ENCODE peak calls at places on chromosomes 7 and 10, in seven cellular contexts. One of them, this sample, is unnamed.

GRCh38 chr7:130954918-130955559 is 221.0 kb upstream of the KLF14 start:
- DNase-seq in progenitor cell of endocrine pancreas: no peak
- DNase-seq in CD4-positive, alpha-beta memory T cell: no peak
- DNase-seq in glutamatergic neuron: no peak
- DNase-seq in activated CD4-positive, alpha-beta T cell treated with anti-CD3 and anti-CD28 coated beads, Interleukin-2, amount 50 U/mL, for 48 hours: no peak
- DNase-seq in posterior cingulate gyrus: no peak
- DNase-seq in naive thymus-derived CD4-positive, alpha-beta T cell: no peak
- DNase-seq in this sample: no peak

GRCh38 chr7:9201928-9202327 is 768.5 kb downstream of the NXPH1 start:
- DNase-seq in glutamatergic neuron: no peak
- DNase-seq in posterior cingulate gyrus: no peak
- DNase-seq in naive thymus-derived CD4-positive, alpha-beta T cell: no peak
- DNase-seq in progenitor cell of endocrine pancreas: no peak
- DNase-seq in CD4-positive, alpha-beta memory T cell: no peak
- DNase-seq in activated CD4-positive, alpha-beta T cell treated with anti-CD3 and anti-CD28 coated beads, Interleukin-2, amount 50 U/mL, for 48 hours: no peak
- DNase-seq in this sample: no peak

GRCh38 chr7:128884561-128885369 is 22.1 kb downstream of the ATP6V1F start:
- DNase-seq in posterior cingulate gyrus: peak; percentile 53
- DNase-seq in activated CD4-positive, alpha-beta T cell treated with anti-CD3 and anti-CD28 coated beads, Interleukin-2, amount 50 U/mL, for 48 hours: no peak
- DNase-seq in progenitor cell of endocrine pancreas: no peak
- DNase-seq in naive thymus-derived CD4-positive, alpha-beta T cell: no peak
- DNase-seq in CD4-positive, alpha-beta memory T cell: no peak
- DNase-seq in glutamatergic neuron: no peak
- DNase-seq in this sample: no peak

GRCh38 chr7:5682889-5683670 is 98.4 kb downstream of the RNF216 start:
- DNase-seq in naive thymus-derived CD4-positive, alpha-beta T cell: no peak
- DNase-seq in activated CD4-positive, alpha-beta T cell treated with anti-CD3 and anti-CD28 coated beads, Interleukin-2, amount 50 U/mL, for 48 hours: no peak
- DNase-seq in posterior cingulate gyrus: no peak
- DNase-seq in glutamatergic neuron: no peak
- DNase-seq in CD4-positive, alpha-beta memory T cell: no peak
- DNase-seq in progenitor cell of endocrine pancreas: no peak
- DNase-seq in this sample: no peak

GRCh38 chr10:57338823-57339558 is 928.7 kb downstream of the IPMK start:
- DNase-seq in glutamatergic neuron: no peak
- DNase-seq in progenitor cell of endocrine pancreas: no peak
- DNase-seq in posterior cingulate gyrus: no peak
- DNase-seq in activated CD4-positive, alpha-beta T cell treated with anti-CD3 and anti-CD28 coated beads, Interleukin-2, amount 50 U/mL, for 48 hours: no peak
- DNase-seq in CD4-positive, alpha-beta memory T cell: no peak
- DNase-seq in naive thymus-derived CD4-positive, alpha-beta T cell: no peak
- DNase-seq in this sample: no peak

GRCh38 chr7:20354825-20355466 is 24.2 kb downstream of the ITGB8 start:
- DNase-seq in glutamatergic neuron: no peak
- DNase-seq in CD4-positive, alpha-beta memory T cell: no peak
- DNase-seq in naive thymus-derived CD4-positive, alpha-beta T cell: no peak
- DNase-seq in activated CD4-positive, alpha-beta T cell treated with anti-CD3 and anti-CD28 coated beads, Interleukin-2, amount 50 U/mL, for 48 hours: no peak
- DNase-seq in progenitor cell of endocrine pancreas: no peak
- DNase-seq in posterior cingulate gyrus: no peak
- DNase-seq in this sample: no peak

GRCh38 chr7:106041140-106041717 is 70.9 kb downstream of the SYPL1 start:
- DNase-seq in activated CD4-positive, alpha-beta T cell treated with anti-CD3 and anti-CD28 coated beads, Interleukin-2, amount 50 U/mL, for 48 hours: peak; percentile 48
- DNase-seq in CD4-positive, alpha-beta memory T cell: no peak
- DNase-seq in naive thymus-derived CD4-positive, alpha-beta T cell: no peak
- DNase-seq in glutamatergic neuron: peak; percentile 74
- DNase-seq in progenitor cell of endocrine pancreas: peak; percentile 25
- DNase-seq in posterior cingulate gyrus: peak; percentile 78
- DNase-seq in this sample: no peak

GRCh38 chr10:133379152-133379800 is at the start of gene PAOX:
- DNase-seq in glutamatergic neuron: peak; percentile 79
- DNase-seq in progenitor cell of endocrine pancreas: peak; percentile 56
- DNase-seq in activated CD4-positive, alpha-beta T cell treated with anti-CD3 and anti-CD28 coated beads, Interleukin-2, amount 50 U/mL, for 48 hours: peak; percentile 72
- DNase-seq in naive thymus-derived CD4-positive, alpha-beta T cell: peak; percentile 74
- DNase-seq in posterior cingulate gyrus: peak; percentile 89
- DNase-seq in CD4-positive, alpha-beta memory T cell: peak; percentile 75
- DNase-seq in this sample: peak; percentile 73

GRCh38 chr7:120743128-120743527 is 114.8 kb downstream of the TSPAN12 start:
- DNase-seq in activated CD4-positive, alpha-beta T cell treated with anti-CD3 and anti-CD28 coated beads, Interleukin-2, amount 50 U/mL, for 48 hours: no peak
- DNase-seq in progenitor cell of endocrine pancreas: no peak
- DNase-seq in naive thymus-derived CD4-positive, alpha-beta T cell: no peak
- DNase-seq in CD4-positive, alpha-beta memory T cell: no peak
- DNase-seq in glutamatergic neuron: no peak
- DNase-seq in posterior cingulate gyrus: no peak
- DNase-seq in this sample: no peak

GRCh38 chr10:42987121-42987541 is 89.7 kb upstream of the RET start:
- DNase-seq in posterior cingulate gyrus: peak; percentile 55
- DNase-seq in naive thymus-derived CD4-positive, alpha-beta T cell: peak; percentile 19
- DNase-seq in progenitor cell of endocrine pancreas: peak; percentile 6
- DNase-seq in glutamatergic neuron: peak; percentile 9
- DNase-seq in activated CD4-positive, alpha-beta T cell treated with anti-CD3 and anti-CD28 coated beads, Interleukin-2, amount 50 U/mL, for 48 hours: no peak
- DNase-seq in CD4-positive, alpha-beta memory T cell: no peak
- DNase-seq in this sample: no peak

GRCh38 chr7:18145160-18145559 is 117.5 kb upstream of the PRPS1L1 start:
- DNase-seq in glutamatergic neuron: no peak
- DNase-seq in progenitor cell of endocrine pancreas: no peak
- DNase-seq in naive thymus-derived CD4-positive, alpha-beta T cell: no peak
- DNase-seq in CD4-positive, alpha-beta memory T cell: no peak
- DNase-seq in activated CD4-positive, alpha-beta T cell treated with anti-CD3 and anti-CD28 coated beads, Interleukin-2, amount 50 U/mL, for 48 hours: no peak
- DNase-seq in posterior cingulate gyrus: no peak
- DNase-seq in this sample: no peak

GRCh38 chr10:28302012-28302667 is 724 bp downstream of the MPP7 start:
- DNase-seq in progenitor cell of endocrine pancreas: no peak
- DNase-seq in CD4-positive, alpha-beta memory T cell: no peak
- DNase-seq in posterior cingulate gyrus: no peak
- DNase-seq in naive thymus-derived CD4-positive, alpha-beta T cell: no peak
- DNase-seq in glutamatergic neuron: no peak
- DNase-seq in activated CD4-positive, alpha-beta T cell treated with anti-CD3 and anti-CD28 coated beads, Interleukin-2, amount 50 U/mL, for 48 hours: no peak
- DNase-seq in this sample: no peak

GRCh38 chr10:22437620-22438588 is 92.6 kb downstream of the SPAG6 start:
- DNase-seq in naive thymus-derived CD4-positive, alpha-beta T cell: no peak
- DNase-seq in activated CD4-positive, alpha-beta T cell treated with anti-CD3 and anti-CD28 coated beads, Interleukin-2, amount 50 U/mL, for 48 hours: no peak
- DNase-seq in posterior cingulate gyrus: no peak
- DNase-seq in CD4-positive, alpha-beta memory T cell: no peak
- DNase-seq in glutamatergic neuron: no peak
- DNase-seq in progenitor cell of endocrine pancreas: peak; percentile 16
- DNase-seq in this sample: peak; percentile 49

GRCh38 chr7:115499966-115500365 is 530.6 kb downstream of the TFEC start:
- DNase-seq in posterior cingulate gyrus: no peak
- DNase-seq in progenitor cell of endocrine pancreas: no peak
- DNase-seq in activated CD4-positive, alpha-beta T cell treated with anti-CD3 and anti-CD28 coated beads, Interleukin-2, amount 50 U/mL, for 48 hours: no peak
- DNase-seq in glutamatergic neuron: no peak
- DNase-seq in naive thymus-derived CD4-positive, alpha-beta T cell: no peak
- DNase-seq in CD4-positive, alpha-beta memory T cell: no peak
- DNase-seq in this sample: no peak

GRCh38 chr10:21990449-21990848 is 13.1 kb downstream of the DNAJC1 start:
- DNase-seq in naive thymus-derived CD4-positive, alpha-beta T cell: no peak
- DNase-seq in progenitor cell of endocrine pancreas: no peak
- DNase-seq in activated CD4-positive, alpha-beta T cell treated with anti-CD3 and anti-CD28 coated beads, Interleukin-2, amount 50 U/mL, for 48 hours: no peak
- DNase-seq in CD4-positive, alpha-beta memory T cell: no peak
- DNase-seq in posterior cingulate gyrus: no peak
- DNase-seq in glutamatergic neuron: no peak
- DNase-seq in this sample: no peak

GRCh38 chr7:135349746-135350145 is 116.1 kb downstream of the STRA8 start:
- DNase-seq in naive thymus-derived CD4-positive, alpha-beta T cell: no peak
- DNase-seq in progenitor cell of endocrine pancreas: no peak
- DNase-seq in activated CD4-positive, alpha-beta T cell treated with anti-CD3 and anti-CD28 coated beads, Interleukin-2, amount 50 U/mL, for 48 hours: no peak
- DNase-seq in glutamatergic neuron: no peak
- DNase-seq in posterior cingulate gyrus: no peak
- DNase-seq in CD4-positive, alpha-beta memory T cell: no peak
- DNase-seq in this sample: no peak

GRCh38 chr10:11232222-11232961 is 214.7 kb downstream of the CELF2 start:
- DNase-seq in progenitor cell of endocrine pancreas: no peak
- DNase-seq in naive thymus-derived CD4-positive, alpha-beta T cell: no peak
- DNase-seq in CD4-positive, alpha-beta memory T cell: peak; percentile 50
- DNase-seq in activated CD4-positive, alpha-beta T cell treated with anti-CD3 and anti-CD28 coated beads, Interleukin-2, amount 50 U/mL, for 48 hours: no peak
- DNase-seq in posterior cingulate gyrus: no peak
- DNase-seq in glutamatergic neuron: no peak
- DNase-seq in this sample: no peak

GRCh38 chr7:148701414-148701813 is 2.7 kb downstream of the CUL1 start:
- DNase-seq in progenitor cell of endocrine pancreas: no peak
- DNase-seq in naive thymus-derived CD4-positive, alpha-beta T cell: no peak
- DNase-seq in CD4-positive, alpha-beta memory T cell: no peak
- DNase-seq in activated CD4-positive, alpha-beta T cell treated with anti-CD3 and anti-CD28 coated beads, Interleukin-2, amount 50 U/mL, for 48 hours: no peak
- DNase-seq in posterior cingulate gyrus: no peak
- DNase-seq in glutamatergic neuron: no peak
- DNase-seq in this sample: no peak

GRCh38 chr10:93458821-93459257 is 23.3 kb downstream of the MYOF start:
- DNase-seq in naive thymus-derived CD4-positive, alpha-beta T cell: no peak
- DNase-seq in activated CD4-positive, alpha-beta T cell treated with anti-CD3 and anti-CD28 coated beads, Interleukin-2, amount 50 U/mL, for 48 hours: peak; percentile 36
- DNase-seq in CD4-positive, alpha-beta memory T cell: no peak
- DNase-seq in progenitor cell of endocrine pancreas: peak; percentile 55
- DNase-seq in posterior cingulate gyrus: no peak
- DNase-seq in glutamatergic neuron: no peak
- DNase-seq in this sample: no peak

GRCh38 chr10:23065549-23065948 is 29.8 kb upstream of the MSRB2 start:
- DNase-seq in posterior cingulate gyrus: peak; percentile 92
- DNase-seq in CD4-positive, alpha-beta memory T cell: no peak
- DNase-seq in glutamatergic neuron: no peak
- DNase-seq in progenitor cell of endocrine pancreas: no peak
- DNase-seq in naive thymus-derived CD4-positive, alpha-beta T cell: no peak
- DNase-seq in activated CD4-positive, alpha-beta T cell treated with anti-CD3 and anti-CD28 coated beads, Interleukin-2, amount 50 U/mL, for 48 hours: no peak
- DNase-seq in this sample: no peak

GRCh38 chr7:85186083-85186520 is 754 bp downstream of the SEMA3D start:
- DNase-seq in CD4-positive, alpha-beta memory T cell: no peak
- DNase-seq in posterior cingulate gyrus: peak; percentile 69
- DNase-seq in progenitor cell of endocrine pancreas: peak; percentile 27
- DNase-seq in naive thymus-derived CD4-positive, alpha-beta T cell: no peak
- DNase-seq in activated CD4-positive, alpha-beta T cell treated with anti-CD3 and anti-CD28 coated beads, Interleukin-2, amount 50 U/mL, for 48 hours: no peak
- DNase-seq in glutamatergic neuron: peak; percentile 51
- DNase-seq in this sample: no peak

GRCh38 chr10:89793649-89794254 is 92.4 kb downstream of the KIF20B start:
- DNase-seq in activated CD4-positive, alpha-beta T cell treated with anti-CD3 and anti-CD28 coated beads, Interleukin-2, amount 50 U/mL, for 48 hours: peak; percentile 29
- DNase-seq in naive thymus-derived CD4-positive, alpha-beta T cell: no peak
- DNase-seq in progenitor cell of endocrine pancreas: peak; percentile 19
- DNase-seq in CD4-positive, alpha-beta memory T cell: no peak
- DNase-seq in glutamatergic neuron: no peak
- DNase-seq in posterior cingulate gyrus: no peak
- DNase-seq in this sample: peak; percentile 35

GRCh38 chr10:123995461-123996131 is 97.8 kb downstream of the CHST15 start:
- DNase-seq in CD4-positive, alpha-beta memory T cell: no peak
- DNase-seq in naive thymus-derived CD4-positive, alpha-beta T cell: peak; percentile 23
- DNase-seq in glutamatergic neuron: peak; percentile 82
- DNase-seq in activated CD4-positive, alpha-beta T cell treated with anti-CD3 and anti-CD28 coated beads, Interleukin-2, amount 50 U/mL, for 48 hours: peak; percentile 23
- DNase-seq in posterior cingulate gyrus: no peak
- DNase-seq in progenitor cell of endocrine pancreas: no peak
- DNase-seq in this sample: peak; percentile 35

GRCh38 chr10:116891208-116891607 is 41.9 kb downstream of the ENO4 start:
- DNase-seq in activated CD4-positive, alpha-beta T cell treated with anti-CD3 and anti-CD28 coated beads, Interleukin-2, amount 50 U/mL, for 48 hours: no peak
- DNase-seq in CD4-positive, alpha-beta memory T cell: no peak
- DNase-seq in naive thymus-derived CD4-positive, alpha-beta T cell: no peak
- DNase-seq in glutamatergic neuron: peak; percentile 45
- DNase-seq in progenitor cell of endocrine pancreas: no peak
- DNase-seq in posterior cingulate gyrus: peak; percentile 77
- DNase-seq in this sample: no peak

GRCh38 chr7:48899932-48900331 is 24.4 kb upstream of the CDC14C start:
- DNase-seq in glutamatergic neuron: no peak
- DNase-seq in activated CD4-positive, alpha-beta T cell treated with anti-CD3 and anti-CD28 coated beads, Interleukin-2, amount 50 U/mL, for 48 hours: no peak
- DNase-seq in naive thymus-derived CD4-positive, alpha-beta T cell: no peak
- DNase-seq in posterior cingulate gyrus: no peak
- DNase-seq in progenitor cell of endocrine pancreas: no peak
- DNase-seq in CD4-positive, alpha-beta memory T cell: no peak
- DNase-seq in this sample: no peak

GRCh38 chr10:122407375-122408125 is 33.0 kb downstream of the PLEKHA1 start:
- DNase-seq in posterior cingulate gyrus: no peak
- DNase-seq in CD4-positive, alpha-beta memory T cell: peak; percentile 79
- DNase-seq in glutamatergic neuron: no peak
- DNase-seq in activated CD4-positive, alpha-beta T cell treated with anti-CD3 and anti-CD28 coated beads, Interleukin-2, amount 50 U/mL, for 48 hours: no peak
- DNase-seq in naive thymus-derived CD4-positive, alpha-beta T cell: no peak
- DNase-seq in progenitor cell of endocrine pancreas: no peak
- DNase-seq in this sample: no peak

GRCh38 chr10:100889546-100889945 is 23.2 kb upstream of the SLF2 start:
- DNase-seq in CD4-positive, alpha-beta memory T cell: no peak
- DNase-seq in progenitor cell of endocrine pancreas: no peak
- DNase-seq in activated CD4-positive, alpha-beta T cell treated with anti-CD3 and anti-CD28 coated beads, Interleukin-2, amount 50 U/mL, for 48 hours: no peak
- DNase-seq in posterior cingulate gyrus: no peak
- DNase-seq in glutamatergic neuron: no peak
- DNase-seq in naive thymus-derived CD4-positive, alpha-beta T cell: no peak
- DNase-seq in this sample: no peak

GRCh38 chr7:19146699-19147098 is 1.5 kb upstream of the FERD3L start:
- DNase-seq in progenitor cell of endocrine pancreas: peak; percentile 16
- DNase-seq in naive thymus-derived CD4-positive, alpha-beta T cell: no peak
- DNase-seq in activated CD4-positive, alpha-beta T cell treated with anti-CD3 and anti-CD28 coated beads, Interleukin-2, amount 50 U/mL, for 48 hours: no peak
- DNase-seq in CD4-positive, alpha-beta memory T cell: no peak
- DNase-seq in posterior cingulate gyrus: no peak
- DNase-seq in glutamatergic neuron: no peak
- DNase-seq in this sample: no peak

GRCh38 chr7:155001756-155002410 is 1.0 kb downstream of the PAXIP1 start:
- DNase-seq in progenitor cell of endocrine pancreas: no peak
- DNase-seq in posterior cingulate gyrus: peak; percentile 70
- DNase-seq in activated CD4-positive, alpha-beta T cell treated with anti-CD3 and anti-CD28 coated beads, Interleukin-2, amount 50 U/mL, for 48 hours: peak; percentile 24
- DNase-seq in naive thymus-derived CD4-positive, alpha-beta T cell: no peak
- DNase-seq in glutamatergic neuron: peak; percentile 39
- DNase-seq in CD4-positive, alpha-beta memory T cell: peak; percentile 56
- DNase-seq in this sample: no peak

GRCh38 chr10:88754272-88754671 is 5.5 kb upstream of the LIPN start:
- DNase-seq in posterior cingulate gyrus: no peak
- DNase-seq in glutamatergic neuron: no peak
- DNase-seq in progenitor cell of endocrine pancreas: no peak
- DNase-seq in activated CD4-positive, alpha-beta T cell treated with anti-CD3 and anti-CD28 coated beads, Interleukin-2, amount 50 U/mL, for 48 hours: no peak
- DNase-seq in naive thymus-derived CD4-positive, alpha-beta T cell: no peak
- DNase-seq in CD4-positive, alpha-beta memory T cell: no peak
- DNase-seq in this sample: no peak

GRCh38 chr7:150934045-150934766 is 43.9 kb downstream of the KCNH2 start:
- DNase-seq in progenitor cell of endocrine pancreas: no peak
- DNase-seq in CD4-positive, alpha-beta memory T cell: no peak
- DNase-seq in naive thymus-derived CD4-positive, alpha-beta T cell: no peak
- DNase-seq in glutamatergic neuron: no peak
- DNase-seq in posterior cingulate gyrus: no peak
- DNase-seq in activated CD4-positive, alpha-beta T cell treated with anti-CD3 and anti-CD28 coated beads, Interleukin-2, amount 50 U/mL, for 48 hours: no peak
- DNase-seq in this sample: no peak

GRCh38 chr10:131862548-131862947 is 38.3 kb upstream of the PPP2R2D start:
- DNase-seq in naive thymus-derived CD4-positive, alpha-beta T cell: no peak
- DNase-seq in CD4-positive, alpha-beta memory T cell: no peak
- DNase-seq in progenitor cell of endocrine pancreas: no peak
- DNase-seq in posterior cingulate gyrus: no peak
- DNase-seq in glutamatergic neuron: no peak
- DNase-seq in activated CD4-positive, alpha-beta T cell treated with anti-CD3 and anti-CD28 coated beads, Interleukin-2, amount 50 U/mL, for 48 hours: no peak
- DNase-seq in this sample: no peak

GRCh38 chr10:28095791-28096367 is 97.0 kb upstream of the ODAD2 start:
- DNase-seq in glutamatergic neuron: no peak
- DNase-seq in naive thymus-derived CD4-positive, alpha-beta T cell: no peak
- DNase-seq in activated CD4-positive, alpha-beta T cell treated with anti-CD3 and anti-CD28 coated beads, Interleukin-2, amount 50 U/mL, for 48 hours: no peak
- DNase-seq in posterior cingulate gyrus: no peak
- DNase-seq in progenitor cell of endocrine pancreas: no peak
- DNase-seq in CD4-positive, alpha-beta memory T cell: no peak
- DNase-seq in this sample: no peak

GRCh38 chr7:28564755-28565374 is 152.5 kb downstream of the CREB5 start:
- DNase-seq in progenitor cell of endocrine pancreas: no peak
- DNase-seq in CD4-positive, alpha-beta memory T cell: no peak
- DNase-seq in glutamatergic neuron: no peak
- DNase-seq in posterior cingulate gyrus: no peak
- DNase-seq in naive thymus-derived CD4-positive, alpha-beta T cell: no peak
- DNase-seq in activated CD4-positive, alpha-beta T cell treated with anti-CD3 and anti-CD28 coated beads, Interleukin-2, amount 50 U/mL, for 48 hours: no peak
- DNase-seq in this sample: no peak

This sample was measured in stimulated activated naive B cell treated with anti-CD40 and anti-IgM and Interleukin-4, amounts not matched to agents 10 μg/mL and 1 μg/mL and 100 μg/mL, for 72 hours.